ENCODE peak calls at places on chromosome 20, in ten cellular contexts. F is fibroblast of lung, X is uterus, Y is breast epithelium, W is spleen, V is tibial artery, H is IMR-90, Q is psoas muscle, O is heart left ventricle, U is endodermal cell. G is an unnamed sample.

GRCh38 chr20:40945754-40946451 is 82.7 kb upstream of the TOP1 start:
- DNase-seq in F (peak; percentile 75), X (no peak), Y (no peak), W (peak; percentile 80), V (peak; percentile 73), H (peak; percentile 52), Q (peak; percentile 62), O (peak; percentile 60), U (peak; percentile 92), G (no peak)

GRCh38 chr20:47907031-47907670 is 121.9 kb upstream of the SULF2 start:
- DNase-seq in F (no peak), X (no peak), Y (no peak), W (no peak), V (no peak), H (no peak), Q (no peak), O (no peak), U (no peak), G (no peak)

GRCh38 chr20:35286077-35286898 is 1.7 kb upstream of the EIF6 start:
- DNase-seq in F (no peak), X (no peak), Y (no peak), W (no peak), V (no peak), H (no peak), Q (no peak), O (no peak), U (no peak), G (no peak)

GRCh38 chr20:41029150-41029872 is 689 bp downstream of the TOP1 start:
- DNase-seq in F (no peak), X (no peak), Y (no peak), W (peak; percentile 91), V (peak; percentile 69), H (no peak), Q (peak; percentile 61), O (peak; percentile 43), U (peak; percentile 73), G (no peak)

GRCh38 chr20:23225407-23226060 is 125.1 kb upstream of the NXT1 start:
- DNase-seq in F (peak; percentile 96), X (peak; percentile 33), Y (no peak), W (no peak), V (peak; percentile 89), H (peak; percentile 82), Q (peak; percentile 75), O (peak; percentile 75), U (no peak), G (peak; percentile 77)

GRCh38 chr20:9306521-9306920 is 207.9 kb upstream of the LAMP5 start:
- DNase-seq in F (peak; percentile 97), X (no peak), Y (no peak), W (no peak), V (no peak), H (peak; percentile 93), Q (no peak), O (no peak), U (no peak), G (no peak)

GRCh38 chr20:52311209-52311794 is 119.7 kb upstream of the ZFP64 start:
- DNase-seq in F (no peak), X (no peak), Y (no peak), W (no peak), V (no peak), H (no peak), Q (no peak), O (no peak), U (peak; percentile 51), G (no peak)

GRCh38 chr20:63125581-63125892 is 90.4 kb downstream of the YTHDF1 start:
- DNase-seq in F (no peak), X (no peak), Y (no peak), W (no peak), V (no peak), H (no peak), Q (no peak), O (no peak), U (peak; percentile 30), G (no peak)

GRCh38 chr20:14634666-14635065 is 297.3 kb upstream of the FLRT3 start:
- DNase-seq in F (no peak), X (no peak), Y (no peak), W (no peak), V (no peak), H (no peak), Q (no peak), O (no peak), U (no peak), G (no peak)

GRCh38 chr20:53894707-53895384 is 175.5 kb downstream of the BCAS1 start:
- DNase-seq in F (no peak), X (no peak), Y (no peak), W (no peak), V (peak; percentile 40), H (no peak), Q (no peak), O (no peak), U (no peak), G (no peak)

GRCh38 chr20:62794007-62794724 is 2.1 kb upstream of the MRGBP start:
- DNase-seq in F (peak; percentile 95), X (peak; percentile 96), Y (peak; percentile 96), W (peak; percentile 100), V (peak; percentile 98), H (peak; percentile 95), Q (peak; percentile 98), O (peak; percentile 97), U (peak; percentile 99), G (peak; percentile 99)

GRCh38 chr20:45592574-45593189 is 13.6 kb upstream of the WFDC8 start:
- DNase-seq in F (peak; percentile 17), X (no peak), Y (no peak), W (no peak), V (no peak), H (peak; percentile 21), Q (no peak), O (no peak), U (peak; percentile 51), G (no peak)

GRCh38 chr20:12207875-12208274 is 290.2 kb downstream of the BTBD3 start:
- DNase-seq in F (peak; percentile 48), X (no peak), Y (no peak), W (no peak), V (no peak), H (peak; percentile 41), Q (no peak), O (no peak), U (peak; percentile 85), G (no peak)

GRCh38 chr20:34927736-34928135 is 27.9 kb downstream of the GSS start:
- DNase-seq in F (no peak), X (no peak), Y (no peak), W (no peak), V (no peak), H (peak; percentile 23), Q (no peak), O (no peak), U (no peak), G (no peak)

GRCh38 chr20:33276303-33277113 is 6.5 kb upstream of the BPIFB1 start:
- DNase-seq in F (no peak), X (no peak), Y (no peak), W (no peak), V (peak; percentile 57), H (no peak), Q (no peak), O (no peak), U (peak; percentile 55), G (peak; percentile 76)

GRCh38 chr20:35669221-35669620 is 4.5 kb upstream of the CPNE1 start:
- DNase-seq in F (no peak), X (no peak), Y (no peak), W (no peak), V (no peak), H (no peak), Q (no peak), O (no peak), U (no peak), G (peak; percentile 38)

GRCh38 chr20:45445805-45446562 is 23.6 kb upstream of the WFDC2 start:
- DNase-seq in F (no peak), X (no peak), Y (no peak), W (no peak), V (no peak), H (no peak), Q (no peak), O (no peak), U (peak; percentile 90), G (no peak)

GRCh38 chr20:25338112-25339023 is 52.3 kb downstream of the ABHD12 start:
- DNase-seq in F (no peak), X (no peak), Y (no peak), W (no peak), V (no peak), H (no peak), Q (no peak), O (no peak), U (no peak), G (no peak)

GRCh38 chr20:2293486-2293885 is 2.3 kb upstream of the TGM3 start:
- DNase-seq in F (no peak), X (no peak), Y (no peak), W (no peak), V (no peak), H (no peak), Q (no peak), O (no peak), U (no peak), G (no peak)
- H3K4me1 ChIP-seq in F (no peaks in the 10 kb centered on the region), X (no peaks in the 10 kb centered on the region), Y (no peaks in the 10 kb centered on the region), W (peaks cover 1% of the 10 kb centered on the region), V (no peaks in the 10 kb centered on the region), H (no peaks in the 10 kb centered on the region), Q (no peaks in the 10 kb centered on the region), O (no peaks in the 10 kb centered on the region), U (peaks cover 18% of the 10 kb centered on the region), G (no peaks in the 10 kb centered on the region)

GRCh38 chr20:55160996-55161395 is 685.6 kb downstream of the DOK5 start:
- DNase-seq in F (no peak), X (no peak), Y (no peak), W (no peak), V (no peak), H (no peak), Q (no peak), O (no peak), U (no peak), G (no peak)
- H3K9me3 ChIP-seq in F (no peaks in the 10 kb centered on the region), X (no peaks in the 10 kb centered on the region), Y (no peaks in the 10 kb centered on the region), W (peaks cover 17% of the 10 kb centered on the region), V (peaks cover 5% of the 10 kb centered on the region), H (peaks cover 11% of the 10 kb centered on the region), Q (no peaks in the 10 kb centered on the region), O (no peaks in the 10 kb centered on the region), U (peaks cover 7% of the 10 kb centered on the region), G (no peaks in the 10 kb centered on the region)

DNA sequence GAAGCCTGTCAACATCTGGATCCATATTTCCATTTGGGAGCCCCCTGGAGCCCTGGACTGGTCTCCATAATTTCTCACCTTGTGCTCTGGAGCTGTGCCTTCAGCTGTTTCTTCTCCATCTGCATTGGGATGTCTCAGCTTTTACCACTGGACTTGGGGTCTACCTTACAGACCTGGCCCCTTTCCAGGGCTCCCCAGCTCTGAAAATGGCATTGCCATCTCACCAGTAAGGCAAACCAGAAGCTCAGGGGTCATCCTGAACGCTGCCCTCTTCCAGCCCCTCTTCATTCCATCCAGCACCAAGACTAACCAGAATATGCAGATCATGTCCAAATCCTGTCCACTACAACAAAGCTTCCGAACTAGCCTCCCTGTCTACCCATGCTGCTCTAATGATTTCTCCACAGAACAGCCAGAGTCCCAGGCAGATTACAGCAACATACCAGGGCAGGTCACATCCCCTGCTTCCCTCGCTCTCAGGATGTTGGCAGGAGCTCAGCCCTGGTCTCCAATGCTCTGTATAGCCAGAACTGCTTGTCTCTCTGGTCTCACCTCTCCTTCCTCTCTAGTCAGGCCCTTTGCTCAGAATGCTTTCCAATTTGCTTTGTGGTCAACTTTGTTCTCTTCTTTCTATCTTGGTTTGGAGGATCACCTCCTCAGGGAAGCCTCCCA is 17.7 kb upstream of the NNAT start:
- DNase-seq in F (no peak), X (no peak), Y (no peak), W (no peak), V (no peak), H (no peak), Q (no peak), O (peak; percentile 51), U (peak; percentile 33), G (peak; percentile 61)
- H3K4me3 ChIP-seq in F (no peak overlapping the region), X (no peak overlapping the region), Y (no peak overlapping the region), W (no peak overlapping the region), V (no peak overlapping the region), H (no peak overlapping the region), Q (no peak overlapping the region), O (no peak overlapping the region), U (no peak overlapping the region), G (no peak overlapping the region)

GRCh38 chr20:57408131-57408530 is 16.9 kb downstream of the RBM38 start:
- DNase-seq in F (peak; percentile 30), X (no peak), Y (no peak), W (peak; percentile 63), V (no peak), H (peak; percentile 39), Q (peak; percentile 53), O (no peak), U (no peak), G (no peak)
- H3K4me1 ChIP-seq in F (no peaks in the 10 kb centered on the region), X (no peaks in the 10 kb centered on the region), Y (no peaks in the 10 kb centered on the region), W (no peaks in the 10 kb centered on the region), V (peaks cover 13% of the 10 kb centered on the region), H (peaks cover 2% of the 10 kb centered on the region), Q (peaks cover 49% of the 10 kb centered on the region), O (no peaks in the 10 kb centered on the region), U (no peaks in the 10 kb centered on the region), G (no peaks in the 10 kb centered on the region)